ENCODE peak calls at places on chromosomes 16 and 17, in eight cellular contexts. F, V, S, T, K, H, G and A are unnamed samples.

GRCh38 chr16:73154063-73154870 is 106.3 kb upstream of the ZFHX3 start:
- DNase-seq in F (peak; percentile 75), G (no peak), K (no peak), H (no peak), V (no peak), S (no peak), T (peak; percentile 50), A (no peak)

GRCh38 chr17:8997994-8998628 is 23.2 kb upstream of the NTN1 start:
- DNase-seq in F (no peak), K (peak; percentile 83), S (peak; percentile 71), H (peak; percentile 82), T (peak; percentile 65), V (peak; percentile 66), G (peak; percentile 80), A (no peak)

GRCh38 chr16:61306204-61306603 is 730.0 kb downstream of the CDH8 start:
- DNase-seq in T (no peak), K (no peak), H (no peak), F (no peak), S (no peak), V (no peak), G (no peak), A (no peak)

GRCh38 chr17:19364699-19365498 is 2.4 kb upstream of the B9D1 start:
- DNase-seq in T (peak; percentile 20), K (no peak), S (no peak), V (no peak), F (no peak), G (no peak), H (no peak), A (no peak)

GRCh38 chr16:84463221-84463620 is 41.2 kb downstream of the MEAK7 start:
- DNase-seq in V (no peak), K (no peak), H (no peak), G (no peak), F (no peak), T (no peak), S (no peak), A (no peak)

GRCh38 chr16:57111420-57111819 is 19.0 kb downstream of the CPNE2 start:
- DNase-seq in T (no peak), F (no peak), V (no peak), S (no peak), H (no peak), G (no peak), K (no peak), A (no peak)

GRCh38 chr16:6643083-6643686 is 689.5 kb upstream of the RBFOX1 start:
- DNase-seq in T (peak; percentile 23), V (peak; percentile 2), S (peak; percentile 21), H (peak; percentile 60), G (peak; percentile 32), F (peak; percentile 49), K (peak; percentile 34), A (no peak)

GRCh38 chr16:4176794-4177438 is 60.7 kb upstream of the ADCY9 start:
- DNase-seq in G (no peak), T (no peak), H (no peak), S (peak; percentile 5), K (peak; percentile 61), F (no peak), V (no peak), A (peak; percentile 21)

GRCh38 chr16:55057866-55058265 is 127.2 kb downstream of the IRX5 start:
- DNase-seq in V (no peak), K (no peak), G (no peak), H (no peak), S (no peak), T (no peak), F (no peak), A (no peak)

GRCh38 chr17:29914819-29915537 is 15.1 kb downstream of the SSH2 start:
- DNase-seq in G (no peak), K (no peak), F (peak; percentile 41), V (no peak), H (no peak), S (no peak), T (no peak), A (peak; percentile 27)

GRCh38 chr16:82609140-82609539 is 17.6 kb upstream of the CDH13 start:
- DNase-seq in K (no peak), G (no peak), S (no peak), T (peak; percentile 59), F (no peak), H (no peak), V (no peak), A (no peak)

GRCh38 chr16:58418601-58419000 is 26.3 kb downstream of the GINS3 start:
- DNase-seq in K (peak; percentile 44), G (no peak), S (no peak), V (no peak), H (no peak), F (no peak), T (peak; percentile 76), A (no peak)

GRCh38 chr17:50052241-50052788 is 3.6 kb upstream of the ITGA3 start:
- DNase-seq in G (no peak), H (no peak), S (no peak), T (no peak), V (no peak), K (no peak), F (no peak), A (peak; percentile 60)

GRCh38 chr16:86219655-86220445 is 290.5 kb upstream of the FOXF1 start:
- DNase-seq in H (no peak), T (no peak), G (no peak), K (no peak), S (no peak), F (no peak), V (no peak), A (no peak)

GRCh38 chr17:44210342-44211192 is 8.9 kb downstream of the UBTF start:
- DNase-seq in H (peak; percentile 90), T (peak; percentile 90), V (peak; percentile 81), S (peak; percentile 87), K (peak; percentile 93), F (peak; percentile 90), G (peak; percentile 96), A (peak; percentile 73)

GRCh38 chr17:72421128-72422092 is 300.6 kb downstream of the SOX9 start:
- DNase-seq in F (no peak), V (no peak), T (peak; percentile 44), S (peak; percentile 27), H (no peak), G (peak; percentile 62), K (peak; percentile 78), A (peak; percentile 70)

GRCh38 chr16:11744075-11744470 is 1.4 kb upstream of the TXNDC11 start:
- DNase-seq in H (no peak), V (no peak), K (no peak), F (no peak), G (no peak), S (no peak), T (no peak), A (no peak)

GRCh38 chr17:7497228-7497627 is 13.1 kb downstream of the POLR2A start:
- DNase-seq in S (no peak), T (peak; percentile 56), G (no peak), H (no peak), V (no peak), K (no peak), F (no peak), A (no peak)

GRCh38 chr17:43813386-43813785 is 19.6 kb downstream of the MPP3 start:
- DNase-seq in K (no peak), S (no peak), H (no peak), T (no peak), V (no peak), F (no peak), G (no peak), A (no peak)

GRCh38 chr16:83552193-83552592 is 255.6 kb upstream of the HSBP1 start:
- DNase-seq in H (no peak), S (no peak), V (no peak), G (no peak), K (no peak), F (no peak), T (no peak), A (no peak)

GRCh38 chr16:66894948-66895696 is 14.8 kb downstream of the PDP2 start:
- DNase-seq in S (peak; percentile 50), V (no peak), K (peak; percentile 83), H (peak; percentile 78), F (peak; percentile 74), T (peak; percentile 76), G (peak; percentile 63), A (no peak)

GRCh38 chr17:40949406-40949805 is 12.0 kb upstream of the KRT23 start:
- DNase-seq in G (no peak), F (no peak), T (no peak), S (no peak), K (no peak), H (no peak), V (no peak), A (no peak)

GRCh38 chr16:80938035-80938927 is 68.4 kb downstream of the CMC2 start:
- DNase-seq in V (no peak), F (peak; percentile 9), G (no peak), T (peak; percentile 70), H (no peak), K (no peak), S (no peak), A (no peak)

GRCh38 chr17:40107266-40107980 is 7.0 kb upstream of the NR1D1 start:
- DNase-seq in K (no peak), S (no peak), G (peak; percentile 34), T (no peak), V (no peak), F (peak; percentile 59), H (no peak), A (no peak)

GRCh38 chr17:42531455-42532354 is 4.3 kb upstream of the NAGLU start:
- DNase-seq in T (peak; percentile 76), V (peak; percentile 14), S (no peak), F (peak; percentile 67), G (peak; percentile 56), K (peak; percentile 73), H (peak; percentile 43), A (no peak)

GRCh38 chr17:77394540-77395295 is 253.9 kb downstream of the SEC14L1 start:
- DNase-seq in V (no peak), T (no peak), S (no peak), F (no peak), G (no peak), K (no peak), H (no peak), A (no peak)

GRCh38 chr17:39688475-39688835 is 598 bp upstream of the PGAP3 start:
- DNase-seq in T (no peak), H (no peak), V (no peak), K (no peak), G (no peak), F (no peak), S (no peak), A (no peak)

GRCh38 chr16:52976539-52977167 is 76.0 kb downstream of the CHD9NB start:
- DNase-seq in T (no peak), S (no peak), F (no peak), V (no peak), H (no peak), K (peak; percentile 47), G (no peak), A (no peak)

GRCh38 chr16:70800798-70801480 is at the start of gene VAC14:
- DNase-seq in K (peak; percentile 98), T (peak; percentile 91), S (peak; percentile 94), G (peak; percentile 97), V (peak; percentile 96), F (peak; percentile 83), H (peak; percentile 97), A (peak; percentile 71)

GRCh38 chr17:44919885-44920564 is 4.7 kb upstream of the GFAP start:
- DNase-seq in K (peak; percentile 92), S (peak; percentile 56), T (peak; percentile 87), F (peak; percentile 78), V (no peak), H (peak; percentile 66), G (peak; percentile 74), A (peak; percentile 26)

GRCh38 chr17:16106161-16106891 is 106.7 kb downstream of the TTC19 start:
- DNase-seq in K (no peak), G (no peak), F (peak; percentile 88), V (no peak), S (no peak), H (no peak), T (no peak), A (no peak)